ENCODE peak calls at places on chromosomes 2 and 18, in six cellular contexts. Q, F, B, A, Y and D are unnamed samples.

GRCh38 chr2:70966681-70967080 is 11.7 kb upstream of the ANKRD53 start:
- DNase-seq in Y (no peak), A (no peak), F (no peak), Q (no peak), B (no peak), D (no peak)

GRCh38 chr18:51169731-51170130 is 27.8 kb downstream of the MEX3C start:
- DNase-seq in B (no peak), Q (no peak), A (no peak), Y (no peak), F (no peak), D (no peak)

GRCh38 chr2:233823731-233824121 is 30.6 kb downstream of the HJURP start:
- DNase-seq in B (no peak), A (peak; percentile 29), Y (no peak), Q (no peak), F (no peak), D (no peak)

GRCh38 chr2:233422050-233422639 is 67.9 kb downstream of the DGKD start:
- DNase-seq in Q (no peak), F (peak; percentile 89), Y (no peak), B (no peak), A (no peak), D (no peak)

GRCh38 chr2:160338891-160339290 is 138.8 kb upstream of the ITGB6 start:
- DNase-seq in Q (no peak), Y (no peak), F (no peak), A (no peak), B (no peak), D (no peak)

GRCh38 chr2:42895134-42895795 is 102.9 kb upstream of the HAAO start:
- DNase-seq in F (no peak), B (no peak), A (no peak), Y (no peak), Q (no peak), D (no peak)

GRCh38 chr2:1653956-1654695 is 90.2 kb downstream of the PXDN start:
- DNase-seq in B (peak; percentile 88), Y (no peak), F (no peak), Q (no peak), A (no peak), D (peak; percentile 72)

GRCh38 chr2:5982911-5983310 is 290.7 kb downstream of the SOX11 start:
- DNase-seq in Y (no peak), F (no peak), Q (no peak), B (no peak), A (no peak), D (no peak)

GRCh38 chr2:152175012-152175367 is 573 bp downstream of the STAM2 start:
- DNase-seq in Q (no peak), A (no peak), B (no peak), F (no peak), Y (no peak), D (no peak)

DNA sequence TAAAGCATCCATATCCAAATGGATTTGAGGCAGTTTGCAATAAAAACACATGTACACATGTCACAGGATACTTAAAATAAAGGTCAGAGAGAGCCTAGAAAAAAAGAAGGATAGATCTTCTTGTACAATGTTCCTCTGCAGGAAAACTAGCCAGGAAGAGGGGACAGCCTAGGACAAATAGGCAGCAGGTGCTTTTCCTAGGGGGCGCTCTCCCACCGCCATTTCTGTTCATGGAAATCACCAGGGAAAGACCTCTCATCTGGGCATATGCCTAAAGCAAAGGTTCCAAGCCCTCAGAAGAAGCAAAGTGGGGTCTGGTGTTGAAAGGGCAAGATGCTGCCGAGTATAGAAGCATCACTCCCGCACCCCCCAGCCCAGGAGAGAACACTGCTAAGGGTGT is 799.1 kb downstream of the BCL11A start:
- DNase-seq in Y (peak; percentile 16), A (no peak), Q (no peak), F (no peak), B (no peak), D (no peak)
- TF ChIP-seq CTCF in Y (no peak), A (peak; percentile 21), Q (peak; percentile 28), F (no peak), B (no peak), D (no peak)

GRCh38 chr2:147141930-147142329 is 702.9 kb upstream of the ACVR2A start:
- DNase-seq in F (no peak), Y (no peak), B (no peak), Q (no peak), A (no peak), D (no peak)
- TF ChIP-seq CTCF in F (no peak), Y (peak; percentile 60), B (peak; percentile 3), Q (peak; percentile 26), A (no peak), D (no peak)

DNA sequence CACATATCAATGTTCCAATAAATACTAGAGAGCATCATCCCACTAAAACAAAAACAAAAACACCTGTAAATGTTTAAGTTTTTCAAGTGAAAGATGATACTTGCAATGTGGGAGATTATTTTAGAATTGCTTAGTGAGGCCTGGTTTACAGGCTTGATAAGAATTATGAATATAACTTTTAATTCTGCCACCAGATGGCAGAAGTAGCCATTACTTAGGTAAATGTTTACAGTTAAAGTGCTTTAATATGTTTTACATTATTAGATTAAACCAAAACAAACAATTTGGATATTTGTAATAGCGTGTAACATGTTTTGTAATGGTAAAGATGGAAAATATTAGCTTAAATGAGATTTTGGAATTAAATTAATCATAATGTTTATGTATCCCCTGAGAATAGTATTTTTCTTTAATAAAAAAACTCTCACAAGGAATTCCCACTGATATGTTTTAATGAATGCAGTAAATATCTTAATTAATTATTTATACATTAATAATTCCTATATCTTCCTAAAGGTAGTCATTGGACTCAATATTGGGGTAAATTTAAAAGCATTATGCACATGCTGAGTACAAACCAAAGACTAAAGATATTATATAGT is 522.0 kb downstream of the SPAG16 start:
- DNase-seq in F (no peak), Y (no peak), Q (no peak), A (no peak), B (no peak), D (peak; percentile 28)
- TF ChIP-seq CTCF in F (no peak), Y (peak; percentile 65), Q (peak; percentile 50), A (peak; percentile 62), B (no peak), D (peak; percentile 85)

GRCh38 chr2:16003809-16004208 is 63.5 kb downstream of the MYCN start:
- DNase-seq in B (no peak), A (no peak), Y (no peak), Q (no peak), F (no peak), D (no peak)
- TF ChIP-seq CTCF in B (no peak), A (no peak), Y (no peak), Q (no peak), F (no peak), D (no peak)